ENCODE peak calls at places on chromosome 19, in five cellular contexts. One of them, this sample, is unnamed.

GRCh38 chr19:18373407-18373891 is 12.5 kb upstream of the GDF15 start:
- DNase-seq in Calu3: no peak
- DNase-seq in CD4-positive, alpha-beta T cell: no peak
- DNase-seq in GM13977: no peak
- DNase-seq in stimulated activated CD4-positive, alpha-beta T cell treated with anti-CD3 and anti-CD28 coated beads, Interleukin-12 subunit alpha, Interleukin-12 subunit beta, amount 100 ng/mL, for 4 hours: no peak
- DNase-seq in this sample: no peak

GRCh38 chr19:21197589-21198295 is 55.9 kb downstream of the ZNF431 start:
- DNase-seq in Calu3: no peak
- DNase-seq in CD4-positive, alpha-beta T cell: no peak
- DNase-seq in GM13977: no peak
- DNase-seq in stimulated activated CD4-positive, alpha-beta T cell treated with anti-CD3 and anti-CD28 coated beads, Interleukin-12 subunit alpha, Interleukin-12 subunit beta, amount 100 ng/mL, for 4 hours: no peak
- DNase-seq in this sample: no peak

GRCh38 chr19:383922-384800 is 24.8 kb downstream of the C2CD4C start:
- DNase-seq in Calu3: no peak
- DNase-seq in CD4-positive, alpha-beta T cell: no peak
- DNase-seq in GM13977: no peak
- DNase-seq in stimulated activated CD4-positive, alpha-beta T cell treated with anti-CD3 and anti-CD28 coated beads, Interleukin-12 subunit alpha, Interleukin-12 subunit beta, amount 100 ng/mL, for 4 hours: no peak
- DNase-seq in this sample: peak; percentile 50

GRCh38 chr19:44635581-44636438 is 7.9 kb upstream of the PVR start:
- DNase-seq in Calu3: no peak
- DNase-seq in CD4-positive, alpha-beta T cell: no peak
- DNase-seq in GM13977: no peak
- DNase-seq in stimulated activated CD4-positive, alpha-beta T cell treated with anti-CD3 and anti-CD28 coated beads, Interleukin-12 subunit alpha, Interleukin-12 subunit beta, amount 100 ng/mL, for 4 hours: no peak
- DNase-seq in this sample: no peak

GRCh38 chr19:29475469-29475868 is 50.3 kb upstream of the VSTM2B start:
- DNase-seq in Calu3: no peak
- DNase-seq in CD4-positive, alpha-beta T cell: no peak
- DNase-seq in GM13977: no peak
- DNase-seq in stimulated activated CD4-positive, alpha-beta T cell treated with anti-CD3 and anti-CD28 coated beads, Interleukin-12 subunit alpha, Interleukin-12 subunit beta, amount 100 ng/mL, for 4 hours: no peak
- DNase-seq in this sample: no peak

GRCh38 chr19:38492147-38492813 is 58.8 kb downstream of the RYR1 start:
- DNase-seq in Calu3: no peak
- DNase-seq in CD4-positive, alpha-beta T cell: no peak
- DNase-seq in GM13977: no peak
- DNase-seq in stimulated activated CD4-positive, alpha-beta T cell treated with anti-CD3 and anti-CD28 coated beads, Interleukin-12 subunit alpha, Interleukin-12 subunit beta, amount 100 ng/mL, for 4 hours: no peak
- DNase-seq in this sample: no peak

GRCh38 chr19:39557791-39558622 is 18.0 kb upstream of the EID2 start:
- DNase-seq in Calu3: peak; percentile 46
- DNase-seq in CD4-positive, alpha-beta T cell: no peak
- DNase-seq in GM13977: no peak
- DNase-seq in stimulated activated CD4-positive, alpha-beta T cell treated with anti-CD3 and anti-CD28 coated beads, Interleukin-12 subunit alpha, Interleukin-12 subunit beta, amount 100 ng/mL, for 4 hours: no peak
- DNase-seq in this sample: peak; percentile 41

GRCh38 chr19:18389095-18389735 is 3.3 kb downstream of the GDF15 start:
- DNase-seq in Calu3: no peak
- DNase-seq in CD4-positive, alpha-beta T cell: no peak
- DNase-seq in GM13977: no peak
- DNase-seq in stimulated activated CD4-positive, alpha-beta T cell treated with anti-CD3 and anti-CD28 coated beads, Interleukin-12 subunit alpha, Interleukin-12 subunit beta, amount 100 ng/mL, for 4 hours: no peak
- DNase-seq in this sample: no peak

GRCh38 chr19:51259348-51260245 is 8.7 kb downstream of the SIGLECL1 start:
- DNase-seq in Calu3: peak; percentile 75
- DNase-seq in CD4-positive, alpha-beta T cell: peak; percentile 4
- DNase-seq in GM13977: peak; percentile 60
- DNase-seq in stimulated activated CD4-positive, alpha-beta T cell treated with anti-CD3 and anti-CD28 coated beads, Interleukin-12 subunit alpha, Interleukin-12 subunit beta, amount 100 ng/mL, for 4 hours: peak; percentile 28
- DNase-seq in this sample: peak; percentile 57

GRCh38 chr19:33290956-33291622 is 11.2 kb downstream of the CEBPA start:
- DNase-seq in Calu3: peak; percentile 55
- DNase-seq in CD4-positive, alpha-beta T cell: no peak
- DNase-seq in GM13977: no peak
- DNase-seq in stimulated activated CD4-positive, alpha-beta T cell treated with anti-CD3 and anti-CD28 coated beads, Interleukin-12 subunit alpha, Interleukin-12 subunit beta, amount 100 ng/mL, for 4 hours: no peak
- DNase-seq in this sample: peak; percentile 80

GRCh38 chr19:55246462-55247451 is 12.1 kb downstream of the PPP6R1 start:
- DNase-seq in Calu3: no peak
- DNase-seq in CD4-positive, alpha-beta T cell: no peak
- DNase-seq in GM13977: no peak
- DNase-seq in stimulated activated CD4-positive, alpha-beta T cell treated with anti-CD3 and anti-CD28 coated beads, Interleukin-12 subunit alpha, Interleukin-12 subunit beta, amount 100 ng/mL, for 4 hours: no peak
- DNase-seq in this sample: no peak

GRCh38 chr19:10468133-10468532 is 35.0 kb downstream of the KEAP1 start:
- DNase-seq in Calu3: no peak
- DNase-seq in CD4-positive, alpha-beta T cell: no peak
- DNase-seq in GM13977: no peak
- DNase-seq in stimulated activated CD4-positive, alpha-beta T cell treated with anti-CD3 and anti-CD28 coated beads, Interleukin-12 subunit alpha, Interleukin-12 subunit beta, amount 100 ng/mL, for 4 hours: no peak
- DNase-seq in this sample: no peak

GRCh38 chr19:16168465-16169081 is 4.8 kb downstream of the CIB3 start:
- DNase-seq in Calu3: no peak
- DNase-seq in CD4-positive, alpha-beta T cell: no peak
- DNase-seq in GM13977: no peak
- DNase-seq in stimulated activated CD4-positive, alpha-beta T cell treated with anti-CD3 and anti-CD28 coated beads, Interleukin-12 subunit alpha, Interleukin-12 subunit beta, amount 100 ng/mL, for 4 hours: no peak
- DNase-seq in this sample: no peak

GRCh38 chr19:18589380-18590272 is 1.0 kb downstream of the REX1BD start:
- DNase-seq in Calu3: peak; percentile 67
- DNase-seq in CD4-positive, alpha-beta T cell: peak; percentile 50
- DNase-seq in GM13977: peak; percentile 82
- DNase-seq in stimulated activated CD4-positive, alpha-beta T cell treated with anti-CD3 and anti-CD28 coated beads, Interleukin-12 subunit alpha, Interleukin-12 subunit beta, amount 100 ng/mL, for 4 hours: no peak
- DNase-seq in this sample: peak; percentile 73

GRCh38 chr19:44875666-44876418 is 15.2 kb upstream of the TOMM40 start:
- DNase-seq in Calu3: no peak
- DNase-seq in CD4-positive, alpha-beta T cell: no peak
- DNase-seq in GM13977: no peak
- DNase-seq in stimulated activated CD4-positive, alpha-beta T cell treated with anti-CD3 and anti-CD28 coated beads, Interleukin-12 subunit alpha, Interleukin-12 subunit beta, amount 100 ng/mL, for 4 hours: no peak
- DNase-seq in this sample: no peak

GRCh38 chr19:29248332-29248844 is 35.4 kb upstream of the UQCRFS1 start:
- DNase-seq in Calu3: no peak
- DNase-seq in CD4-positive, alpha-beta T cell: no peak
- DNase-seq in GM13977: no peak
- DNase-seq in stimulated activated CD4-positive, alpha-beta T cell treated with anti-CD3 and anti-CD28 coated beads, Interleukin-12 subunit alpha, Interleukin-12 subunit beta, amount 100 ng/mL, for 4 hours: no peak
- DNase-seq in this sample: no peak

GRCh38 chr19:44575116-44575700 is 38.2 kb upstream of the IGSF23 start:
- DNase-seq in Calu3: no peak
- DNase-seq in CD4-positive, alpha-beta T cell: no peak
- DNase-seq in GM13977: no peak
- DNase-seq in stimulated activated CD4-positive, alpha-beta T cell treated with anti-CD3 and anti-CD28 coated beads, Interleukin-12 subunit alpha, Interleukin-12 subunit beta, amount 100 ng/mL, for 4 hours: no peak
- DNase-seq in this sample: no peak

GRCh38 chr19:38784224-38784623 is 4.8 kb upstream of the LGALS7B start:
- DNase-seq in Calu3: peak; percentile 41
- DNase-seq in CD4-positive, alpha-beta T cell: no peak
- DNase-seq in GM13977: no peak
- DNase-seq in stimulated activated CD4-positive, alpha-beta T cell treated with anti-CD3 and anti-CD28 coated beads, Interleukin-12 subunit alpha, Interleukin-12 subunit beta, amount 100 ng/mL, for 4 hours: no peak
- DNase-seq in this sample: peak; percentile 63

GRCh38 chr19:18644144-18645034 is 7.6 kb downstream of the KLHL26 start:
- DNase-seq in Calu3: no peak
- DNase-seq in CD4-positive, alpha-beta T cell: no peak
- DNase-seq in GM13977: no peak
- DNase-seq in stimulated activated CD4-positive, alpha-beta T cell treated with anti-CD3 and anti-CD28 coated beads, Interleukin-12 subunit alpha, Interleukin-12 subunit beta, amount 100 ng/mL, for 4 hours: no peak
- DNase-seq in this sample: no peak

GRCh38 chr19:16824658-16825311 is 4.4 kb upstream of the SIN3B start:
- DNase-seq in Calu3: no peak
- DNase-seq in CD4-positive, alpha-beta T cell: no peak
- DNase-seq in GM13977: no peak
- DNase-seq in stimulated activated CD4-positive, alpha-beta T cell treated with anti-CD3 and anti-CD28 coated beads, Interleukin-12 subunit alpha, Interleukin-12 subunit beta, amount 100 ng/mL, for 4 hours: no peak
- DNase-seq in this sample: no peak

GRCh38 chr19:42423462-42424344 is 3.5 kb downstream of the LIPE start:
- DNase-seq in Calu3: peak; percentile 91
- DNase-seq in CD4-positive, alpha-beta T cell: peak; percentile 91
- DNase-seq in GM13977: peak; percentile 96
- DNase-seq in stimulated activated CD4-positive, alpha-beta T cell treated with anti-CD3 and anti-CD28 coated beads, Interleukin-12 subunit alpha, Interleukin-12 subunit beta, amount 100 ng/mL, for 4 hours: peak; percentile 93
- DNase-seq in this sample: peak; percentile 95

GRCh38 chr19:18736415-18737336 is 53.2 kb downstream of the CRTC1 start:
- DNase-seq in Calu3: no peak
- DNase-seq in CD4-positive, alpha-beta T cell: no peak
- DNase-seq in GM13977: no peak
- DNase-seq in stimulated activated CD4-positive, alpha-beta T cell treated with anti-CD3 and anti-CD28 coated beads, Interleukin-12 subunit alpha, Interleukin-12 subunit beta, amount 100 ng/mL, for 4 hours: no peak
- DNase-seq in this sample: no peak

GRCh38 chr19:38932425-38933179 is 1.9 kb downstream of the MRPS12 start:
- DNase-seq in Calu3: peak; percentile 46
- DNase-seq in CD4-positive, alpha-beta T cell: no peak
- DNase-seq in GM13977: peak; percentile 52
- DNase-seq in stimulated activated CD4-positive, alpha-beta T cell treated with anti-CD3 and anti-CD28 coated beads, Interleukin-12 subunit alpha, Interleukin-12 subunit beta, amount 100 ng/mL, for 4 hours: no peak
- DNase-seq in this sample: no peak

GRCh38 chr19:17351815-17352435 is 14.6 kb downstream of the GTPBP3 start:
- DNase-seq in Calu3: no peak
- DNase-seq in CD4-positive, alpha-beta T cell: no peak
- DNase-seq in GM13977: no peak
- DNase-seq in stimulated activated CD4-positive, alpha-beta T cell treated with anti-CD3 and anti-CD28 coated beads, Interleukin-12 subunit alpha, Interleukin-12 subunit beta, amount 100 ng/mL, for 4 hours: no peak
- DNase-seq in this sample: no peak

GRCh38 chr19:50823389-50824042 is at the start of gene KLK1:
- DNase-seq in Calu3: no peak
- DNase-seq in CD4-positive, alpha-beta T cell: no peak
- DNase-seq in GM13977: peak; percentile 17
- DNase-seq in stimulated activated CD4-positive, alpha-beta T cell treated with anti-CD3 and anti-CD28 coated beads, Interleukin-12 subunit alpha, Interleukin-12 subunit beta, amount 100 ng/mL, for 4 hours: no peak
- DNase-seq in this sample: no peak

GRCh38 chr19:54160182-54160811 is 776 bp upstream of the LENG1 start:
- DNase-seq in Calu3: no peak
- DNase-seq in CD4-positive, alpha-beta T cell: no peak
- DNase-seq in GM13977: no peak
- DNase-seq in stimulated activated CD4-positive, alpha-beta T cell treated with anti-CD3 and anti-CD28 coated beads, Interleukin-12 subunit alpha, Interleukin-12 subunit beta, amount 100 ng/mL, for 4 hours: no peak
- DNase-seq in this sample: no peak